ENCODE peak calls at places on chromosomes 7 and 10, in six cellular contexts. One of them, this sample, is unnamed.

GRCh38 chr7:132553031-132553430 is 23.2 kb downstream of the PLXNA4 start:
- DNase-seq in H54: no peak
- DNase-seq in T-helper 1 cell: no peak
- DNase-seq in NCI-H1930: no peak
- DNase-seq in lower lobe of right lung: no peak
- DNase-seq in A172: no peak
- DNase-seq in this sample: no peak

GRCh38 chr10:74486659-74487058 is 335.6 kb downstream of the ADK start:
- DNase-seq in NCI-H1930: no peak
- DNase-seq in lower lobe of right lung: no peak
- DNase-seq in A172: no peak
- DNase-seq in H54: no peak
- DNase-seq in T-helper 1 cell: no peak
- DNase-seq in this sample: no peak

GRCh38 chr10:93742633-93743349 is 14.9 kb upstream of the LGI1 start:
- DNase-seq in lower lobe of right lung: no peak
- DNase-seq in NCI-H1930: no peak
- DNase-seq in H54: no peak
- DNase-seq in A172: no peak
- DNase-seq in T-helper 1 cell: no peak
- DNase-seq in this sample: no peak

GRCh38 chr7:141674702-141675101 is 27.3 kb downstream of the DENND11 start:
- DNase-seq in H54: no peak
- DNase-seq in T-helper 1 cell: no peak
- DNase-seq in A172: no peak
- DNase-seq in lower lobe of right lung: no peak
- DNase-seq in NCI-H1930: no peak
- DNase-seq in this sample: no peak

GRCh38 chr10:90407116-90407515 is 450.7 kb downstream of the HTR7 start:
- DNase-seq in NCI-H1930: no peak
- DNase-seq in lower lobe of right lung: no peak
- DNase-seq in A172: peak
- DNase-seq in H54: no peak
- DNase-seq in T-helper 1 cell: no peak
- DNase-seq in this sample: no peak

GRCh38 chr7:70285854-70286253 is 687.6 kb downstream of the AUTS2 start:
- DNase-seq in A172: no peak
- DNase-seq in T-helper 1 cell: no peak
- DNase-seq in NCI-H1930: no peak
- DNase-seq in lower lobe of right lung: no peak
- DNase-seq in H54: no peak
- DNase-seq in this sample: no peak

GRCh38 chr7:81150951-81151361 is 232.1 kb upstream of the SEMA3C start:
- DNase-seq in A172: no peak
- DNase-seq in T-helper 1 cell: no peak
- DNase-seq in NCI-H1930: no peak
- DNase-seq in H54: no peak
- DNase-seq in lower lobe of right lung: no peak
- DNase-seq in this sample: no peak

GRCh38 chr7:118175751-118176150 is 8.2 kb upstream of the LSM8 start:
- DNase-seq in lower lobe of right lung: no peak
- DNase-seq in H54: no peak
- DNase-seq in A172: no peak
- DNase-seq in NCI-H1930: no peak
- DNase-seq in T-helper 1 cell: no peak
- DNase-seq in this sample: no peak

GRCh38 chr10:132406181-132406580 is 9.2 kb downstream of the PWWP2B start:
- DNase-seq in A172: no peak
- DNase-seq in H54: no peak
- DNase-seq in T-helper 1 cell: no peak
- DNase-seq in lower lobe of right lung: peak
- DNase-seq in NCI-H1930: no peak
- DNase-seq in this sample: peak

GRCh38 chr10:114396455-114396854 is 7.8 kb downstream of the AFAP1L2 start:
- DNase-seq in lower lobe of right lung: no peak
- DNase-seq in A172: no peak
- DNase-seq in H54: no peak
- DNase-seq in NCI-H1930: no peak
- DNase-seq in T-helper 1 cell: no peak
- DNase-seq in this sample: no peak

GRCh38 chr10:20633721-20634120 is 263.4 kb downstream of the NEBL start:
- DNase-seq in H54: no peak
- DNase-seq in A172: no peak
- DNase-seq in NCI-H1930: no peak
- DNase-seq in lower lobe of right lung: no peak
- DNase-seq in T-helper 1 cell: no peak
- DNase-seq in this sample: no peak